ENCODE peak calls at places on chromosomes 1 and 21, in nine cellular contexts. Z is Caco-2, P is WERI-Rb-1, Q is thoracic aorta, O is astrocyte of the cerebellum, U is astrocyte of the spinal cord, J is fibroblast of villous mesenchyme, S is PC-3, Y is testis. R is an unnamed sample.

GRCh38 chr1:180131510-180131909 is 23.2 kb upstream of the QSOX1 start:
- DNase-seq in Z (no peak), P (no peak), Q (no peak), O (no peak), U (peak), J (peak), S (no peak), Y (no peak), R (no peak)

GRCh38 chr1:152143147-152143845 is 15.7 kb downstream of the RPTN start:
- DNase-seq in Z (no peak), P (no peak), Q (no peak), O (no peak), U (no peak), J (no peak), S (no peak), Y (no peak), R (no peak)

GRCh38 chr1:90721210-90722194 is 4.4 kb upstream of the BARHL2 start:
- DNase-seq in Z (no peak), P (peak), Q (no peak), O (peak), U (peak), J (peak), S (peak), Y (peak), R (peak)

GRCh38 chr1:244341455-244342450 is 110.0 kb downstream of the ADSS2 start:
- DNase-seq in Z (peak), P (no peak), Q (no peak), O (no peak), U (peak), J (no peak), S (peak), Y (peak), R (no peak)

GRCh38 chr1:209704584-209704983 is at the start of gene HSD11B1:
- DNase-seq in Z (no peak), P (no peak), Q (peak), O (no peak), U (no peak), J (peak), S (no peak), Y (peak), R (no peak)

GRCh38 chr1:174265273-174265672 is 106.0 kb downstream of the RABGAP1L start:
- DNase-seq in Z (no peak), P (no peak), Q (no peak), O (no peak), U (no peak), J (no peak), S (no peak), Y (no peak), R (no peak)

GRCh38 chr1:66137235-66137634 is 344.5 kb downstream of the PDE4B start:
- DNase-seq in Z (no peak), P (no peak), Q (no peak), O (no peak), U (peak), J (no peak), S (no peak), Y (no peak), R (no peak)

GRCh38 chr21:26801524-26801923 is 43.7 kb downstream of the ADAMTS1 start:
- DNase-seq in Z (no peak), P (no peak), Q (no peak), O (no peak), U (peak), J (peak), S (no peak), Y (no peak), R (no peak)

GRCh38 chr1:110605901-110606783 is at the start of gene KCNA2:
- DNase-seq in Z (no peak), P (peak), Q (no peak), O (no peak), U (no peak), J (no peak), S (no peak), Y (peak), R (no peak)

GRCh38 chr1:160971618-160972056 is 17.0 kb upstream of the ITLN2 start:
- DNase-seq in Z (no peak), P (no peak), Q (no peak), O (no peak), U (no peak), J (no peak), S (no peak), Y (no peak), R (no peak)

GRCh38 chr1:68327414-68327813 is 95.1 kb upstream of the WLS start:
- DNase-seq in Z (no peak), P (no peak), Q (no peak), O (no peak), U (no peak), J (peak), S (no peak), Y (no peak), R (no peak)

GRCh38 chr1:155241069-155241679 is 14.1 kb downstream of the ENTREP3 start:
- DNase-seq in Z (peak), P (peak), Q (no peak), O (peak), U (peak), J (peak), S (peak), Y (peak), R (peak)

GRCh38 chr1:63073530-63074306 is 248.6 kb upstream of the FOXD3 start:
- DNase-seq in Z (no peak), P (no peak), Q (no peak), O (no peak), U (no peak), J (no peak), S (no peak), Y (peak), R (no peak)

GRCh38 chr1:54488831-54489626 is 59.0 kb upstream of the ACOT11 start:
- DNase-seq in Z (peak), P (peak), Q (peak), O (peak), U (peak), J (peak), S (peak), Y (peak), R (no peak)

GRCh38 chr1:43632135-43632670 is 17.7 kb upstream of the KDM4A start:
- DNase-seq in Z (no peak), P (no peak), Q (no peak), O (no peak), U (no peak), J (no peak), S (no peak), Y (no peak), R (no peak)

GRCh38 chr1:203324103-203325003 is 19.0 kb downstream of the BTG2 start:
- DNase-seq in Z (no peak), P (no peak), Q (no peak), O (no peak), U (no peak), J (no peak), S (no peak), Y (no peak), R (no peak)

GRCh38 chr1:196563768-196564167 is 44.5 kb downstream of the KCNT2 start:
- DNase-seq in Z (no peak), P (no peak), Q (no peak), O (no peak), U (no peak), J (no peak), S (no peak), Y (no peak), R (no peak)

GRCh38 chr1:196558424-196558823 is 49.8 kb downstream of the KCNT2 start:
- DNase-seq in Z (no peak), P (no peak), Q (no peak), O (peak), U (peak), J (peak), S (peak), Y (no peak), R (no peak)

GRCh38 chr1:196559314-196559713 is 48.9 kb downstream of the KCNT2 start:
- DNase-seq in Z (no peak), P (no peak), Q (no peak), O (no peak), U (no peak), J (no peak), S (no peak), Y (no peak), R (no peak)

DNA sequence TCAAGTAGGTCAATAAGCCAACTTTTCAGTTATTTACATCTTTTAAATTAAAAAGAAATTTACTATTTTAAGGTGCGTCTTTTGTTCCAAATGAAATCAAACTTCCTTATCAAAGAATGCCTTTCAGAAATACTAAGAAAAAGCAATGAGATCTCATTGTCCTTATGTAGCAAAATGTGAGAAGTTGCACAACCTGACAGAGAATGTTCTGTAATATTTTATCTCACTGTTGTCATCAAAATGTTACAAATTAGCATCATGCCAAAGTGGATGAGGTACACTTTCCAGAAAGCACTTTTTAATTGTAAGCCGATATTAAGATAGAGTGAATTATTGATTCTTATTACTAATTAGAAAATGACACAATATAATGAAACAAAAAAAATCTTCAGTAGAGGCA is 50.4 kb downstream of the KCNT2 start:
- DNase-seq in Z (no peak), P (no peak), Q (no peak), O (no peak), U (no peak), J (no peak), S (no peak), Y (no peak), R (no peak)
- H3K4me3 ChIP-seq in Z (no peak), P (no peak), Q (peak), O (no peak), U (no peak), J (no peak), S (peak), Y (peak), R (no peak)

GRCh38 chr1:2539312-2539907 is 9.3 kb upstream of the HES5 start:
- DNase-seq in Z (no peak), P (peak), Q (no peak), O (no peak), U (no peak), J (no peak), S (peak), Y (no peak), R (no peak)
- TF ChIP-seq CTCF in Z (no peak), P (peak), Q (no peak), O (peak), U (peak), J (peak), S (peak), Y (no peak), R (no peak)

DNA sequence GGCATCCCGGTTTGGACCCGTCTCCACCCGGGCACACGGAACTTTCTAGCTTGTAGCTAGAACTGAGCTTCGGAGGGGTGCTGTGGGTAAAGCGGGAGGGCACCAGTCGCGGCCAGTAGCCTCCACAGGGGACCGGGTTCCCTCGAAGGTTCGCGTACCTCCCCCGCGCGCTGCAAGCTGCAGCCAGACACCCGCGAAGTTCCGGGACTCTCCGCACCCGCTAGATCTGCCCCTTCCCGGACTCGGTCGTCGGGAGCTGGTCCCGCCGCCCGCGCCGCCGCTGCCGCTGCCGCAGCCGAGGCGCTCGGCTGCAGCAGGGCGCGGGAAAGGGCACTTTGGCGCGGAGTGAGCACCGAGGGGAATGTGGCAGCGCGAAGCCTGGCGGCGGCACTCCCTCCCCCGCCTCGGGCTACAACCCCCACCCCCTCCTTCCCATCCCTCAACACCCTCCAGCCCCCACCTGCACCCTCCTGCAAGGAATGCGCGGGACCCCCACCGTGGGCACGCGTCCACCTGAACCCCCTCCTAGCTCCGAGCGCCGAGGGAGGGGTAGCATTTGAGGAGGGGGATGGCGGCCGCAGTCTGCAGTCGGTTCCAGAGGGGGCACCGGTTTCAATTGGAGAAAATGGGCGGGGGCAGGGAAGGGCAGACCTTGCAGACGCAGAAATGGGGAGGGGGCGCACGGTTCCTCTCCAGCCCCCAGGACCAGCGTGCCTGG is 1.1 kb downstream of the CSMD2 start:
- DNase-seq in Z (no peak), P (no peak), Q (no peak), O (no peak), U (peak), J (no peak), S (no peak), Y (peak), R (no peak)
- H3K4me3 ChIP-seq in Z (no peak), P (no peak), Q (peak), O (peak), U (peak), J (peak), S (peak), Y (peak), R (peak)

GRCh38 chr21:41985662-41986416 is 24.3 kb downstream of the ZBTB21 start:
- DNase-seq in Z (no peak), P (no peak), Q (no peak), O (no peak), U (no peak), J (no peak), S (no peak), Y (no peak), R (peak)
- TF ChIP-seq CTCF in Z (no peak), P (no peak), Q (no peak), O (no peak), U (no peak), J (no peak), S (no peak), Y (no peak), R (no peak)

R was measured in LNCaP clone FGC.